ENCODE peak calls at places on chromosomes 11 and 22, in seven cellular contexts. I is K562, H is GM12878, N is H1, F is SK-N-SH, J is HepG2, E is HCT116. X is an unnamed sample.

GRCh38 chr11:3835752-3836151 is 5.0 kb downstream of the RHOG start:
- DNase-seq in F (no peak), I (no peak), H (no peak), N (no peak), J (no peak), E (no peak), X (no peak)

GRCh38 chr11:28144808-28145207 is 36.6 kb downstream of the METTL15 start:
- DNase-seq in H (no peak), E (no peak), J (no peak), I (no peak), F (no peak), N (no peak), X (no peak)

GRCh38 chr11:47394322-47395224 is 13.8 kb upstream of the SLC39A13 start:
- DNase-seq in F (no peak), J (peak), I (peak), H (no peak), N (no peak), E (no peak), X (no peak)

GRCh38 chr11:134205729-134206128 is 18.0 kb downstream of the NCAPD3 start:
- DNase-seq in F (no peak), I (no peak), N (no peak), E (no peak), H (no peak), J (no peak), X (no peak)

GRCh38 chr22:33710326-33710725 is 209.9 kb downstream of the LARGE1 start:
- DNase-seq in I (no peak), J (no peak), N (no peak), H (no peak), F (no peak), E (no peak), X (no peak)

GRCh38 chr11:68329993-68330699 is 17.8 kb downstream of the LRP5 start:
- DNase-seq in I (no peak), J (no peak), E (no peak), H (no peak), N (no peak), F (peak), X (no peak)

GRCh38 chr11:9015677-9016076 is 11.9 kb upstream of the NRIP3 start:
- DNase-seq in N (peak), I (peak), H (peak), E (peak), J (peak), F (peak), X (peak)

GRCh38 chr11:61725632-61726280 is 26.7 kb upstream of the MYRF start:
- DNase-seq in F (no peak), J (no peak), E (no peak), H (no peak), I (no peak), N (no peak), X (no peak)

GRCh38 chr11:110883266-110883665 is 171.0 kb upstream of the ARHGAP20 start:
- DNase-seq in N (no peak), E (no peak), H (no peak), J (no peak), F (no peak), I (no peak), X (no peak)

GRCh38 chr11:83007909-83008580 is 63.7 kb downstream of the RAB30 start:
- DNase-seq in N (no peak), F (peak), I (peak), J (peak), E (no peak), H (no peak), X (no peak)

GRCh38 chr11:10514713-10515112 is 26.3 kb downstream of the RNF141 start:
- DNase-seq in I (no peak), F (no peak), H (no peak), N (no peak), E (no peak), J (no peak), X (no peak)

GRCh38 chr11:7571640-7572000 is 57.8 kb downstream of the PPFIBP2 start:
- DNase-seq in N (peak), F (peak), E (peak), I (peak), H (no peak), J (peak), X (peak)

GRCh38 chr11:16924826-16925494 is 89.3 kb downstream of the PLEKHA7 start:
- DNase-seq in E (peak), F (peak), J (peak), I (no peak), N (no peak), H (no peak), X (peak)

GRCh38 chr11:126080206-126080941 is 17.7 kb upstream of the CDON start:
- DNase-seq in J (no peak), I (no peak), N (no peak), F (peak), E (no peak), H (no peak), X (peak)

GRCh38 chr11:7531011-7531410 is 17.2 kb downstream of the PPFIBP2 start:
- DNase-seq in J (no peak), H (no peak), I (no peak), E (no peak), F (no peak), N (no peak), X (no peak)

GRCh38 chr22:45328822-45329535 is 19.2 kb downstream of the FAM118A start:
- DNase-seq in E (no peak), I (no peak), F (peak), J (no peak), N (no peak), H (no peak), X (no peak)

GRCh38 chr11:35477871-35478270 is 47.5 kb downstream of the PAMR1 start:
- DNase-seq in E (no peak), J (no peak), I (no peak), F (no peak), N (no peak), H (no peak), X (no peak)

GRCh38 chr11:125569913-125570621 is 790 bp downstream of the EI24 start:
- DNase-seq in F (peak), I (no peak), N (no peak), E (no peak), H (no peak), J (no peak), X (no peak)

GRCh38 chr11:14112721-14113120 is 150.2 kb downstream of the SPON1 start:
- DNase-seq in E (no peak), I (no peak), H (no peak), J (no peak), F (no peak), N (no peak), X (no peak)

GRCh38 chr11:65851811-65852507 is 6.0 kb downstream of the CFL1 start:
- DNase-seq in I (no peak), H (no peak), J (no peak), F (peak), N (no peak), E (no peak), X (no peak)

GRCh38 chr11:75503531-75504099 is 22.1 kb downstream of the GDPD5 start:
- DNase-seq in I (no peak), H (no peak), N (no peak), J (no peak), F (no peak), E (no peak), X (no peak)

GRCh38 chr22:36340621-36341020 is 47.1 kb downstream of the MYH9 start:
- DNase-seq in F (no peak), E (no peak), N (no peak), H (no peak), J (peak), I (no peak), X (no peak)

GRCh38 chr11:1883342-1884122 is 8.2 kb downstream of the PRR33 start:
- DNase-seq in N (no peak), F (peak), I (no peak), H (no peak), J (no peak), E (no peak), X (no peak)

GRCh38 chr11:71212871-71213559 is 39.4 kb downstream of the SHANK2 start:
- DNase-seq in F (no peak), N (no peak), I (no peak), J (no peak), H (no peak), E (no peak), X (no peak)

GRCh38 chr11:96075532-96075959 is 151.6 kb upstream of the MTMR2 start:
- DNase-seq in J (no peak), N (no peak), H (peak), I (no peak), E (no peak), F (no peak), X (no peak)

GRCh38 chr11:76443254-76443935 is 1.4 kb upstream of the EMSY start:
- DNase-seq in E (no peak), H (no peak), J (no peak), F (no peak), I (peak), N (no peak), X (no peak)

GRCh38 chr11:117978982-117979381 is 7.2 kb upstream of the IL10RA start:
- DNase-seq in F (peak), E (no peak), H (no peak), I (no peak), N (no peak), J (no peak), X (no peak)

GRCh38 chr22:44972363-44973083 is 37.3 kb downstream of the PHF21B start:
- DNase-seq in I (no peak), N (no peak), E (no peak), F (no peak), J (no peak), H (no peak), X (no peak)

GRCh38 chr22:45763236-45763624 is 91.6 kb downstream of the ATXN10 start:
- DNase-seq in I (no peak), J (no peak), H (no peak), F (no peak), N (no peak), E (no peak), X (no peak)

GRCh38 chr11:110710520-110711381 is 1.5 kb downstream of the ARHGAP20 start:
- DNase-seq in I (no peak), J (peak), F (peak), H (no peak), E (no peak), N (no peak), X (peak)

GRCh38 chr22:49660794-49661781 is 166.6 kb downstream of the BRD1 start:
- DNase-seq in H (no peak), E (no peak), N (no peak), J (no peak), F (no peak), I (no peak), X (no peak)

GRCh38 chr11:31480930-31481329 is 28.5 kb downstream of the IMMP1L start:
- DNase-seq in E (no peak), F (peak), I (no peak), N (no peak), J (no peak), H (no peak), X (no peak)

GRCh38 chr11:2825261-2825885 is 60.2 kb downstream of the CDKN1C start:
- DNase-seq in H (no peak), N (no peak), E (no peak), I (peak), J (peak), F (no peak), X (no peak)

GRCh38 chr22:37742374-37743092 is 45.7 kb downstream of the TRIOBP start:
- DNase-seq in I (no peak), J (no peak), E (peak), N (no peak), F (no peak), H (no peak), X (no peak)

GRCh38 chr11:23310276-23310675 is 450.0 kb upstream of the CCDC179 start:
- DNase-seq in I (no peak), E (no peak), J (no peak), H (no peak), N (no peak), F (no peak), X (no peak)

GRCh38 chr11:87870081-87870480 is 305.2 kb downstream of the RAB38 start:
- DNase-seq in E (no peak), J (no peak), N (no peak), F (no peak), H (no peak), I (no peak), X (no peak)

GRCh38 chr11:18145837-18146236 is 13.5 kb downstream of the MRGPRX3 start:
- DNase-seq in E (no peak), I (no peak), H (no peak), F (no peak), N (no peak), J (no peak), X (no peak)

GRCh38 chr22:45310331-45311032 is 748 bp downstream of the FAM118A start:
- DNase-seq in I (no peak), J (no peak), E (no peak), H (no peak), N (no peak), F (no peak), X (no peak)

DNA sequence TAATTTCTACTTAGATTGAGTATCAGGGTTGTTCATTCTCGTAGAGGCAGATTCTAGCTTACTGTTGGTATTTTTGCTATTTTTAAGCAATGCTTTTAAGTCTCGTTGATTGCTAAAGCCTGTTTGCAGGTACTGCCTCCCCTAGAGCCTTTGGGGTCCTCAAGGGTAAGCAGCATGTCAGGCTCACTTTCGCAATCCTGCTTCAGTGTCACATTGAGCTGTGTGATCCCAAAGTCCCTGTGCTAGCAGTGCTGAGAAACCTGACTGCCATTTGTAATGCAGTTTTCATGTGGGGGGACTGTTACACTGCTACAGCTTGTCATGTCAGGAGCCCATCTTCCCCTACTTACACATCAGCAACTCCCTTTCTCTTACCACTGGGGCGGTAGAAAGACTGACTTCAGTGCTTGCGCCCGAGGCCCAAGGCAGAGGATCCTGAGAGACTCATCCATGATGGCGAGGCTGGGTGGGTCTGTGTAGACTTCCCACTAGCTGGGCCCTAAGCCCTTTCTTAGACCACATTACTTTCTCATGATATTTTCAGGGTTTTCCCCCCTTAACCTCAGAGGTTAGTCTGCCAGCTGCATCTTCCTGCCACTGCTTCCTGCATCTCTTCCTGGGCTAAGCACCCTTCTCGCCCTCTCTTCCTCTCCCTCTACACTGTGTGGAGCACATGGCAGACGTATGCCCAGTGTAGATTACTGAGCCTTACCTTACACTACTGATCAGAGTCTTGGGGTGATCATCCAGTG is 40.8 kb upstream of the ST14 start:
- DNase-seq in J (peak), E (no peak), H (peak), F (no peak), N (no peak), I (no peak), X (no peak)
- TF ChIP-seq JUND in J (no peak), E (no peak), H (no peak), F (no peak), N (no peak), I (no peak), X (no peak)

GRCh38 chr11:94638902-94639373 is 71.8 kb downstream of the PIWIL4 start:
- DNase-seq in N (no peak), I (no peak), F (no peak), J (no peak), H (no peak), E (no peak), X (no peak)
- TF ChIP-seq JUND in N (no peak), I (no peak), F (no peak), J (no peak), H (no peak), E (no peak), X (no peak)

DNA sequence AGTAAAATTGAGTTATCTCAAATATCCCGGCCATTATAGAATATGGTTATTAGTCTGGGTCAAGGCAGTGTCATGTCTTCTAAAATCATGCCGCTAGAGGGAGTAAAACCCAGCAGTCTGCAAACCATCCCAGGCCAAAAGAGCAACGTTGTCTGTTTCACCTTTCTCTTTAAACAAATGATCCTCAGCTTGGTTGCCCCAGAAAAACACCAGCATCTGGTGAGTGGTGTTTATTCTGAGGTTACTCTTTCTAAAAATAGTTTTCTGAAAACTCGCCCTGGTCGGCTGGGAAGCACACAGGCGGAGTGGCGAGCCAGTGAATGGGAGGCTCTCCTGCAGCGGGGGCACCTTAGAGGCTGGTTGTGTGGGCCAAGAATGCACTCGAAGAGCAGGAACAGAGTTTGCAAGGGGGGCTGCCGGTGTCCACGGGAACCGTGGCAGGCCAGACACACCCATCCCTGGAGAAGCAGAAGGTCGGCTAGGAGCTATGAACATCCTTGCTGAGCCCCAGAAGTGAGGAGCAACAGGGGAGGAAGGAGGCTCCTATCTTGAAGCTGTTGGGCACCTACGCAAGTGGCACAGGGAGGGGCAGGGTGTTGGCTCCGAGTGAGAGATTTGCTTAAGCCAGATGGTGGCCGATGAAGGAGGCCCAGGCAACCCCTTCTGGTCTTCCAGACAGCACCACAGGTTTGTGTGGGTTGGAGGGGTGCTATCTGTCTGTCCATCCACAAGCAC is 297.1 kb downstream of the ETS1 start:
- DNase-seq in I (peak), J (peak), E (peak), F (peak), N (no peak), H (peak), X (peak)
- TF ChIP-seq JUND in I (no peak), J (no peak), E (no peak), F (no peak), N (no peak), H (no peak), X (no peak)

DNA sequence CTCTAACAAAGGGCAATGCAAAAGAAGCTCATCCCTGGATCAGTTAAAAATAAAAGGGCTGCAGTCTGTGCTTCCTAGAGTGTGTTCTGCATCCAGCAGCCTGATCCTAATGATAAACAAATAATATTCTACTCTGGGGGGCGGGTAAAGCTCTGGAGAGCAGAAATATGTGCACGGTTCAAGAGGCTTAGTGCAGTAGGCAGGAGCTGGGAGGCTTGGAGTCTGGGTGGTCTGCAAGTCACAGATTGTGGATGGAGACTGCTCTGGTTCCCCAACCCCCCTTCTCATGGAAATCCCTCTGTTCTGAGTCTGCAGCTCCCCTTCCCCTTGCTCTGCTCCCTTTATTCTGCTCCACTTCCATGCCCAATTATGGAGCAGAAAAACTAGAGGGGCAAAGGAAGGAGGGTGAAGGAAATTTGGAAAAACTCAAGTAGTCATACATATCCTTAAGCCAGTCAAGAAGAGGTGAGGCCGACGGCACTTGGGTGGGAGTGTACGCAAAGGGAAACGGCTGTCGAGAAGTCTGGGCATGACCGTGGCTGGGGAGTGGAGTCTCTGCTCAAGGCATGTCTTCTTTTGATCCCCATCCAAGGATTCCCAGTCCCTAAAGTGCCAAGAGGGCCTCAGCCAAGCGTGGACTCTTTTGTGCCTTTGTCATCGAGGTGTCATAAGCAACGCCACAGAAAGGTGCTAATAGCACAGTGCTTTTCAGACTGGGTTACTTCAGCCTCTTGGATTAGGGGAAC is 16.3 kb upstream of the CLMP start:
- DNase-seq in H (no peak), E (no peak), F (peak), I (no peak), N (no peak), J (no peak), X (no peak)
- TF ChIP-seq JUND in H (no peak), E (no peak), F (no peak), I (no peak), N (no peak), J (no peak), X (no peak)

GRCh38 chr11:108037636-108038035 is 28.9 kb downstream of the CUL5 start:
- DNase-seq in J (no peak), H (no peak), I (no peak), F (no peak), N (no peak), E (no peak), X (no peak)

GRCh38 chr11:108034952-108035351 is 26.3 kb downstream of the CUL5 start:
- DNase-seq in F (no peak), N (no peak), H (no peak), E (no peak), J (no peak), I (no peak), X (no peak)

GRCh38 chr11:108034034-108034433 is 25.3 kb downstream of the CUL5 start:
- DNase-seq in H (no peak), N (no peak), J (no peak), E (no peak), I (no peak), F (no peak), X (no peak)

GRCh38 chr11:108035690-108036089 is 27.0 kb downstream of the CUL5 start:
- DNase-seq in H (no peak), J (no peak), N (no peak), F (no peak), I (no peak), E (no peak), X (no peak)

GRCh38 chr11:108037211-108037610 is 28.5 kb downstream of the CUL5 start:
- DNase-seq in F (no peak), H (no peak), I (no peak), E (no peak), N (no peak), J (no peak), X (no peak)
- TF ChIP-seq JUND in F (no peak), H (no peak), I (no peak), E (no peak), N (no peak), J (no peak), X (no peak)

GRCh38 chr11:34416746-34417145 is 22.0 kb upstream of the CAT start:
- DNase-seq in I (no peak), F (no peak), H (no peak), N (no peak), J (no peak), E (no peak), X (no peak)

GRCh38 chr11:34415538-34415937 is 23.2 kb upstream of the CAT start:
- DNase-seq in J (peak), H (no peak), N (no peak), E (no peak), I (no peak), F (no peak), X (no peak)

GRCh38 chr11:34416088-34416487 is 22.6 kb upstream of the CAT start:
- DNase-seq in F (no peak), I (no peak), H (no peak), E (no peak), N (no peak), J (no peak), X (no peak)

GRCh38 chr11:34411786-34412185 is 26.9 kb upstream of the CAT start:
- DNase-seq in H (no peak), F (no peak), J (no peak), E (no peak), N (no peak), I (no peak), X (no peak)

DNA sequence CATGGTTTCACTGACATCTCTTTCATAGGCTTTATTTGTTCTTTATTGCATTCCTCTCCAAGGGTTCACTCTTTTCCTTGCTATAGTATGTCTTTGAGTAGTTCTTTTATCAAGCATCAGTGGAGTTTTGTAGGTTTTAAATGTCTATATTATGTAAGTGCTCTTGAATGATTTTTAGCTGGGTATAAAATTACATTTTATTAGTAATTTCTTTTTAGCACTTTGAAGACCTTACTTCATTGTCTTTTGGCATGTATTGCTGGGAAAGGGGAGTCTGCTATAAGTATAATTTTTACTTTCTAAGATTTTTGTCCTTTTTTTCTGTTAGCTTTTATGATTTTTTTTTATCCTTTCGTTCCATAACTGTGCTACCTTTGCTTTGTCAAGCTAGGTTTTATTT is 25.5 kb upstream of the CAT start:
- DNase-seq in N (no peak), I (no peak), J (no peak), E (no peak), F (no peak), H (no peak), X (no peak)
- TF ChIP-seq JUND in N (no peak), I (no peak), J (no peak), E (no peak), F (no peak), H (no peak), X (no peak)